ENCODE peak calls at places on chromosomes 11 and 22, in six cellular contexts. W is A673; Z is neuronal stem cell; X is CD4-positive, alpha-beta T cell; G is GM23248; U is brain microvascular endothelial cell. M is an unnamed sample.

GRCh38 chr22:34072585-34072984 is 152.3 kb upstream of the LARGE1 start:
- DNase-seq in U (no peak), X (no peak), G (no peak), W (no peak), Z (no peak), M (no peak)

GRCh38 chr11:118636569-118637290 is 29.3 kb downstream of the PHLDB1 start:
- DNase-seq in W (no peak), U (no peak), G (peak), X (no peak), Z (no peak), M (no peak)

GRCh38 chr11:68843703-68844312 is 2.1 kb upstream of the CPT1A start:
- DNase-seq in U (no peak), W (no peak), X (peak), G (no peak), Z (no peak), M (no peak)

GRCh38 chr11:66834943-66835342 is 8.3 kb upstream of the RCE1 start:
- DNase-seq in U (no peak), G (no peak), X (no peak), Z (no peak), W (no peak), M (no peak)

GRCh38 chr11:119352857-119353260 is 6.4 kb upstream of the MFRP start:
- DNase-seq in Z (no peak), U (no peak), G (no peak), X (no peak), W (no peak), M (no peak)

GRCh38 chr11:92886243-92886905 is 83.1 kb upstream of the MTNR1B start:
- DNase-seq in Z (peak), W (peak), U (peak), X (no peak), G (peak), M (no peak)

GRCh38 chr11:95453616-95454118 is 222.7 kb upstream of the SESN3 start:
- DNase-seq in G (peak), U (no peak), W (no peak), Z (no peak), X (no peak), M (peak)

GRCh38 chr11:117966908-117967307 is 19.3 kb upstream of the IL10RA start:
- DNase-seq in U (no peak), Z (no peak), W (no peak), X (no peak), G (no peak), M (no peak)

GRCh38 chr11:106022795-106023275 is 795 bp upstream of the MSANTD4 start:
- DNase-seq in Z (no peak), U (no peak), W (no peak), G (no peak), X (no peak), M (no peak)

GRCh38 chr11:92707665-92708064 is 261.8 kb upstream of the MTNR1B start:
- DNase-seq in Z (no peak), U (peak), W (no peak), G (no peak), X (no peak), M (no peak)

GRCh38 chr11:12258451-12258850 is 118.9 kb upstream of the PARVA start:
- DNase-seq in W (no peak), U (peak), Z (no peak), X (no peak), G (peak), M (no peak)

GRCh38 chr11:86511086-86511551 is 136.4 kb downstream of the CCDC81 start:
- DNase-seq in W (no peak), X (no peak), Z (no peak), G (peak), U (peak), M (no peak)

DNA sequence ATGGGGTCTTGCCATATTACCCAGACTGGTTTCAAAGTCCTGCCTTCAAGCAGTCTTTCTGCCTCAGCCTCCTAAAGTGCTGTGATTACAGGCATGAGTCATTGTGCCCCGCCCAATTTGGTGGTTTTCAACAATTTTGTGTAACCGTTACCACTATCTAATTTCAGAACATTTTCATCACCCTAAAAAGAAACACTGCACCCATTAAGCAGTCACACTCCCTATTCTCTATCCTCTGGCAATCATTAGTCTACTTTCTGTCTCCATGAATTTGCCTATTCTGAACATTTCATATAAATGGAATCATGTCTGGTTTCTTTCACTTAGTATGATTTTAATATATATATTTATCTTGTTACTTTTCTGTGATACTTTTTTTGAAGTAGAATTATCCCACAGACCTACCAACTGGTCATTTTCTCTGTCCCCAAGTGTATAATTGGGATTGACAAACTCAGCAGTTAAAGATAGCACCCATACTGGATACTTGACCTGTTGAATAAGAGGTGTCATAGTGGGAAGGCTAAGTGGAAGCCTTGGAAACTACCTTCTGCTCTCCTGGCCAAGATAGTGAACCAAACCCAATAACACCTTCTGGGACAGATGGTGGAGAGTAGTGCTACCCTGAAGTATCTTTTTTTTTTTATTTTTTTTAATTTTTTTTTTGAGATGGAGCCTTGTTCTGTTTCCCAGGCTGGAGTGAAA is 64.8 kb downstream of the STIM1 start:
- DNase-seq in G (peak), Z (no peak), X (peak), W (peak), U (peak), M (no peak)
- H3K27ac ChIP-seq in G (peak), Z (no peak), X (no peak), W (no peak), U (no peak), M (no peak)

GRCh38 chr11:134266440-134266839 is 9.7 kb upstream of the GLB1L3 start:
- DNase-seq in G (no peak), X (no peak), U (no peak), Z (no peak), W (no peak), M (no peak)
- H3K27ac ChIP-seq in G (peak), X (no peak), U (no peak), Z (no peak), W (no peak), M (no peak)

GRCh38 chr11:130798801-130799200 is 117.5 kb downstream of the SNX19 start:
- DNase-seq in W (no peak), G (peak), Z (no peak), X (no peak), U (no peak), M (no peak)

GRCh38 chr11:130806746-130807145 is 109.5 kb downstream of the SNX19 start:
- DNase-seq in G (no peak), X (no peak), Z (no peak), U (no peak), W (no peak), M (no peak)

GRCh38 chr11:130801287-130802146 is 114.8 kb downstream of the SNX19 start:
- DNase-seq in W (no peak), U (peak), X (no peak), G (peak), Z (no peak), M (no peak)

GRCh38 chr11:130804306-130805077 is 111.8 kb downstream of the SNX19 start:
- DNase-seq in G (no peak), Z (no peak), W (no peak), U (no peak), X (no peak), M (no peak)

DNA sequence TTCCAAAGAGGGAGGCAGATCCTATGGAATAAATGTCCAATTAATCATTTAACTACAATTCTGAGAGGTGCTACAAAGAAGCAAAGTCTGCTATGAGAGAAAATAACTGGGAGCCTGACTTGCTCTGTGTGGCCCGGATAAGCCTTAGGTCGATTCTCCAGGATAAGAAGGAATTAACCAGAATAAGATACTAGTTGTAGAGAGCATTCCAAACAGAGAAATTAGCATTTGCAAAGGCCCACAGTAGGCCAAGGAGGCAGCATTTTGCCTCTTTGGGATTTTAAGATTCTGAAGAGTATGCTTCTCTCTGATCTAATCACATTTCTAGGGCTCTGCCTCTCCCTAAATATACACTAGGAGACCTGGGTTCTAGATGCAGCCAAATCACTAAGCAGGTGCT is 113.7 kb downstream of the SNX19 start:
- DNase-seq in Z (no peak), U (no peak), X (no peak), G (no peak), W (no peak), M (no peak)
- H3K27ac ChIP-seq in Z (no peak), U (no peak), X (no peak), G (no peak), W (no peak), M (no peak)

GRCh38 chr11:34696876-34697275 is 76.0 kb downstream of the EHF start:
- DNase-seq in X (no peak), G (no peak), W (no peak), U (no peak), Z (no peak), M (no peak)
- H3K27ac ChIP-seq in X (no peak), G (no peak), W (no peak), U (no peak), Z (no peak), M (no peak)

DNA sequence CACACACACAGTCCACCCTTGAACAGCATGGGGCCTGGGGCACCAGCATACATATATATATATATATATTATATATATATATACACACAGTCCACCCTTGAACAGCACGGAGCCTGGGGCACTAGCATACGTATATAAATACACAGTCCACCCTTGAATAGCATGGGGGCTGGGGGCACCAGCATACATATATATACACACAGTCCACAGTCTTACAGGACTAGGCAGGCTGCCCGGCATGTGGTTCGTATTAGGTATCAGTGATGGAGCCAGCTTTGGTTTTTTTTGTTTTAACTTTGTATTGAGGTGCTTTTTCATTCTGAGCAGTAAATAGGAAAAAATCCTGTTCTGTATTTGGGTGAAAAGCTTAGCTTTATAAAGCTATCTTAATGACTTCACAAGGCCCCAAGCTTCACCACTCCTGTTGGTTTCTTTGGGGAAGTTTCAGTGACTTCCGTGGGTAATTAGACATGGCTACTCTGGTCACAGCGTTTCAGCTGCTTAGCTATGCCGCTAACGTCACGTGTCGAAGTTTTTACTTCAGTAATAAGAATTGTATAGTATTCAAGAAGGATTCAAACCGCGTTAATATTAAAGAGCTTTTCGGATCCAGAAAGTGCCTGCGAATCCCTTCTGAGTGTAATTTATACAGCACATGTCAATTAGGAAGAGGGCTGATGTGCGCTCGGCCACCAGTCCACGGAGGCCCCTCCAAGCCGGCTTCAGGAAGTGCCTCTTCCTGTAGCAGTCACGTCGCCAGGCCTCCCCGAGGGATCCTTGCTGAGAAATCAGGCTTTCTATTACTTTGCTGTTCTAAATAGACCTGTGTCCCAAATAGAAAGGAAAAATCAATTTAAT is 179.7 kb downstream of the TBC1D22A start:
- DNase-seq in U (no peak), Z (no peak), W (peak), X (no peak), G (no peak), M (no peak)
- H3K27ac ChIP-seq in U (no peak), Z (no peak), W (peak), X (no peak), G (no peak), M (no peak)

M was measured in substantia nigra.